ENCODE peak calls at places on chromosomes 6 and 20, in nine cellular contexts. P, X, V, W, D, R, K, E and B are unnamed samples.

GRCh38 chr6:39834278-39834677 is 42.1 kb downstream of the DAAM2 start:
- DNase-seq in X (no peak), D (no peak), W (peak; percentile 60), P (no peak), V (no peak), R (no peak), E (no peak), K (no peak), B (peak; percentile 95)

GRCh38 chr6:36998723-36999466 is 6.6 kb upstream of the FGD2 start:
- DNase-seq in V (no peak), R (no peak), X (no peak), D (no peak), P (no peak), K (no peak), E (no peak), W (peak; percentile 52), B (peak; percentile 59)

GRCh38 chr6:145373826-145374225 is 361.5 kb downstream of the EPM2A start:
- DNase-seq in P (no peak), W (no peak), V (no peak), R (no peak), X (no peak), D (no peak), E (no peak), K (no peak), B (no peak)

GRCh38 chr6:18703546-18703945 is 316.4 kb downstream of the RNF144B start:
- DNase-seq in R (no peak), P (no peak), V (no peak), W (no peak), K (no peak), X (no peak), D (no peak), E (no peak), B (no peak)

GRCh38 chr6:32883789-32884188 is 29.8 kb downstream of the PSMB9 start:
- DNase-seq in E (no peak), V (peak; percentile 49), P (no peak), W (no peak), K (no peak), D (peak; percentile 63), R (no peak), X (no peak), B (no peak)

GRCh38 chr6:164753517-164753916 is 555.9 kb downstream of the C6orf118 start:
- DNase-seq in D (peak; percentile 44), R (peak; percentile 92), E (no peak), P (no peak), X (no peak), V (no peak), W (no peak), K (no peak), B (no peak)

GRCh38 chr20:42100137-42100704 is 482.0 kb upstream of the CHD6 start:
- DNase-seq in P (no peak), W (no peak), E (no peak), X (no peak), V (no peak), K (no peak), D (no peak), R (no peak), B (no peak)

GRCh38 chr6:156396791-156397418 is 380.3 kb upstream of the ARID1B start:
- DNase-seq in D (no peak), V (peak; percentile 51), R (no peak), K (peak; percentile 35), P (peak; percentile 12), E (no peak), W (no peak), X (no peak), B (no peak)

GRCh38 chr6:154298297-154298696 is 58.3 kb downstream of the IPCEF1 start:
- DNase-seq in V (no peak), W (no peak), D (no peak), P (no peak), K (no peak), R (peak; percentile 77), X (no peak), E (no peak), B (peak; percentile 26)

GRCh38 chr20:62734881-62735280 is 26.2 kb downstream of the NTSR1 start:
- DNase-seq in P (no peak), W (no peak), E (no peak), K (peak; percentile 53), R (no peak), X (no peak), D (no peak), V (no peak), B (no peak)

GRCh38 chr6:91434135-91434534 is 847.3 kb upstream of the MAP3K7 start:
- DNase-seq in X (no peak), V (no peak), P (no peak), W (no peak), K (no peak), R (no peak), D (no peak), E (no peak), B (no peak)

GRCh38 chr6:150751296-150751695 is 114.2 kb upstream of the MTHFD1L start:
- DNase-seq in K (no peak), X (no peak), E (no peak), P (no peak), R (peak; percentile 71), V (no peak), W (no peak), D (peak; percentile 57), B (no peak)

GRCh38 chr6:129947797-129948196 is 70.6 kb upstream of the L3MBTL3 start:
- DNase-seq in V (no peak), W (no peak), D (no peak), R (no peak), X (no peak), E (no peak), K (no peak), P (no peak), B (no peak)

GRCh38 chr6:169087436-169088046 is 166.1 kb downstream of the THBS2 start:
- DNase-seq in X (no peak), W (no peak), D (no peak), R (no peak), E (no peak), V (no peak), P (no peak), K (no peak), B (no peak)

GRCh38 chr6:25788305-25788922 is 33.9 kb downstream of the SLC17A4 start:
- DNase-seq in D (peak; percentile 26), P (peak; percentile 34), K (peak; percentile 28), W (no peak), E (no peak), R (peak; percentile 65), V (no peak), X (peak; percentile 50), B (peak; percentile 11)